ENCODE peak calls at places on chromosome 14, in seven cellular contexts. H is AG10803, V is epithelial cell of esophagus, O is HFFc6, M is colonic mucosa, K is heart right ventricle, Y is GM10248. Q is an unnamed sample.

GRCh38 chr14:68463705-68464104 is 329.2 kb downstream of the ZFP36L1 start:
- DNase-seq in H (no peak), V (peak), O (no peak), M (no peak), K (no peak), Y (no peak), Q (peak)

GRCh38 chr14:76863724-76864407 is 37.7 kb downstream of the LRRC74A start:
- DNase-seq in H (no peak), V (no peak), O (no peak), M (no peak), K (peak), Y (peak), Q (no peak)

GRCh38 chr14:55438066-55438683 is 2.2 kb downstream of the TBPL2 start:
- DNase-seq in H (peak), V (peak), O (peak), M (peak), K (peak), Y (no peak), Q (peak)

GRCh38 chr14:50312734-50313054 is 570 bp downstream of the DMAC2L start:
- DNase-seq in H (no peak), V (peak), O (no peak), M (no peak), K (no peak), Y (no peak), Q (no peak)

GRCh38 chr14:63362305-63362914 is 43.7 kb upstream of the GPHB5 start:
- DNase-seq in H (no peak), V (no peak), O (no peak), M (peak), K (no peak), Y (no peak), Q (no peak)

GRCh38 chr14:94342334-94342934 is 19.3 kb upstream of the SERPINA6 start:
- DNase-seq in H (peak), V (peak), O (peak), M (peak), K (peak), Y (no peak), Q (peak)

GRCh38 chr14:60087664-60088063 is 4.1 kb upstream of the PCNX4 start:
- DNase-seq in H (no peak), V (no peak), O (no peak), M (no peak), K (no peak), Y (no peak), Q (no peak)

GRCh38 chr14:68789002-68789797 is 3.7 kb downstream of the ZFP36L1 start:
- DNase-seq in H (peak), V (peak), O (peak), M (peak), K (peak), Y (peak), Q (peak)

GRCh38 chr14:23478109-23478698 is 8.7 kb downstream of the NGDN start:
- DNase-seq in H (peak), V (peak), O (peak), M (peak), K (peak), Y (peak), Q (peak)

GRCh38 chr14:75280831-75281690 is 2.4 kb downstream of the FOS start:
- DNase-seq in H (peak), V (peak), O (no peak), M (no peak), K (no peak), Y (no peak), Q (no peak)

GRCh38 chr14:79516009-79516408 is 695.3 kb downstream of the DIO2 start:
- DNase-seq in H (no peak), V (no peak), O (no peak), M (no peak), K (no peak), Y (no peak), Q (no peak)

GRCh38 chr14:68528031-68528687 is 264.7 kb downstream of the ZFP36L1 start:
- DNase-seq in H (no peak), V (no peak), O (no peak), M (no peak), K (no peak), Y (no peak), Q (no peak)

DNA sequence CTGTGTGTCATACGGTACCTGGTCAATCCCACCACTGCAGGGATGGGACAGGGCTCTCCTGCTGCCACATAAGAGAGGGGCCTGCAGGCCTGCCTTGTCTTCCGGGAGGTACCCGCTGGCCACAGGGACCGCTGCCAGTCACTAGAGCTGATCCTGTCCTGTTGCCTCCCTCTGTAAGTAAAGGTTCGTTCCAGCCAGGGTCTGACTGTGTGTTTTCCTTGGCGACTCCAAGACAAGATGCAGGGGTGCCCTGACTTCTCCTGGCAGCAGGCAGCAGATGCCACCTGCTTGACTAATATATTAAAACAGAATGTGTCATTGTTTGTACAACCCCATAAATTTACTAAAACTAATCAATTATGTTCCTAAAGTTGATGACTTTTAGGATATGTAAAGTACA is 41.5 kb upstream of the ASPG start:
- DNase-seq in H (no peak), V (no peak), O (no peak), M (no peak), K (no peak), Y (no peak), Q (no peak)
- TF ChIP-seq CTCF in H (no peak), V (no peak), O (no peak), M (no peak), K (no peak), Y (no peak), Q (no peak)

GRCh38 chr14:53110103-53110502 is 43.0 kb downstream of the DDHD1 start:
- DNase-seq in H (no peak), V (no peak), O (no peak), M (no peak), K (no peak), Y (no peak), Q (no peak)

GRCh38 chr14:53109688-53110041 is 43.5 kb downstream of the DDHD1 start:
- DNase-seq in H (no peak), V (no peak), O (no peak), M (no peak), K (no peak), Y (no peak), Q (no peak)

GRCh38 chr14:53106768-53107167 is 46.4 kb downstream of the DDHD1 start:
- DNase-seq in H (no peak), V (no peak), O (no peak), M (no peak), K (no peak), Y (no peak), Q (no peak)

GRCh38 chr14:53108292-53108937 is 44.7 kb downstream of the DDHD1 start:
- DNase-seq in H (no peak), V (no peak), O (no peak), M (no peak), K (no peak), Y (no peak), Q (no peak)

GRCh38 chr14:53109028-53109687 is 44.0 kb downstream of the DDHD1 start:
- DNase-seq in H (peak), V (no peak), O (no peak), M (no peak), K (no peak), Y (peak), Q (no peak)
- TF ChIP-seq CTCF in H (no peak), V (no peak), O (no peak), M (no peak), K (no peak), Y (peak), Q (no peak)

GRCh38 chr14:30443368-30444007 is 115.5 kb upstream of the G2E3 start:
- DNase-seq in H (peak), V (peak), O (peak), M (no peak), K (no peak), Y (peak), Q (peak)
- TF ChIP-seq CTCF in H (peak), V (peak), O (peak), M (peak), K (peak), Y (peak), Q (peak)

DNA sequence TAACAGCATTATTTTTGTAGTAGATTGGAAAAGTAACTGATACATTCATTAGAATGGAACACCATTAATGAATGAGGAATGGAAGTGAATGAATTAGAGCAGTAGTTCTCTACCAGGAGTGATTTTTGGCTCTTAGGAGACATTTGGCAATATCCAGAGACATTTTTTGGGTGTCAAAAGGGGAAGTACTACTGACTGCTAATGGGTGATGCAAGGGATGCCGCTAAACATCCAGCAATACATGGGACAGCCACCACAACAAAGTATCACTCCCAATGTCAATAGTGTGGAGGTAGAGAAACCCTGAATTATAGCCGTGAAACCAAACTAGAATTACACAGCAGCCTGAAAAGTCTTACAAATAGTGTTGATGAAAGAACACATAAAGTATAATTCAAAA is 1.5 kb downstream of the CHURC1 start:
- DNase-seq in H (peak), V (no peak), O (no peak), M (no peak), K (no peak), Y (no peak), Q (no peak)
- TF ChIP-seq CTCF in H (no peak), V (no peak), O (no peak), M (no peak), K (no peak), Y (no peak), Q (no peak)

GRCh38 chr14:99437706-99438105 is 43.0 kb downstream of the SETD3 start:
- DNase-seq in H (no peak), V (no peak), O (no peak), M (no peak), K (no peak), Y (no peak), Q (no peak)

GRCh38 chr14:99441918-99442317 is 38.7 kb downstream of the SETD3 start:
- DNase-seq in H (no peak), V (no peak), O (no peak), M (no peak), K (no peak), Y (no peak), Q (no peak)

GRCh38 chr14:99445916-99446315 is 34.7 kb downstream of the SETD3 start:
- DNase-seq in H (no peak), V (no peak), O (no peak), M (no peak), K (no peak), Y (no peak), Q (no peak)

GRCh38 chr14:99440278-99440677 is 40.4 kb downstream of the SETD3 start:
- DNase-seq in H (no peak), V (no peak), O (no peak), M (no peak), K (no peak), Y (no peak), Q (no peak)

DNA sequence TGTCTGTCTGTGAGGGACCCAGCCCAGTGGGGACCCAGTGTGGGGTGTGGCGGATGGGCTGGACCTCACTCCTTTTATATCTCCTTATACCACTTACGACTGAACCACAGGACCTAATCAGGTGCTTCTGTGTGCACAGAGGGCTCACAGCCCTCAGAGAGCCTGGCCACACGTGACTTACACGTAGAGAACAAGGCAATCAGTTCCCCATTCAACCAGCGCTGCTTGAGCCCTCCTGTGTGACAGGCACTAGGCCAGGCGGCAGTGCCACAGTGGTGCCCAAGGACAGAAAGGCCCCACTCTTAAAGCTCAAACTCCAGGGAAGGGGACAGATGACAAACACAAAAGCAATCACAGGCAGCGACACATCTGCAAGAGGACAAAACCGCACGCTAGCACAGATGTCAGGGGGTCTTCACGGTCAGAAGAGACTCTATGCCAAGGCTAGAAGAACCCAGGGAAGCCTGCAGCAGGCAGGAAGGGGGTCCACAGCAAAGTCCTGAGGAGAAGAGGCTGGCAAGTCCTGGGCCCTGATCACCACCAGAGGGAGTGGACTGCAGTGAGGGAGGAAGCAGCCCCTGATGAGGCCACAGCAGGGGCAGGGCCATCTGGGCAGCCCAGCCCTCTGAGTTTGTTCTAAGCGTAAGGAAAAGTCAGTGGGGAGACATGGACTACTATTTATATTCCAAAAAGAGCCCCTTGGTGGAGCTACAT is 39.3 kb downstream of the SETD3 start:
- DNase-seq in H (no peak), V (no peak), O (no peak), M (no peak), K (no peak), Y (no peak), Q (no peak)
- TF ChIP-seq CTCF in H (peak), V (peak), O (peak), M (no peak), K (no peak), Y (no peak), Q (no peak)